ENCODE peak calls at places on chromosome 16, in four cellular contexts. M is occipital lobe, U is GM06990, F is anterior cingulate cortex. V is an unnamed sample.

GRCh38 chr16:79628501-79628975 is 28.0 kb upstream of the MAF start:
- DNase-seq in M (no peak), U (peak), F (no peak), V (peak)

GRCh38 chr16:3652373-3653037 is 2.0 kb upstream of the DNASE1 start:
- DNase-seq in M (no peak), U (no peak), F (no peak), V (no peak)

GRCh38 chr16:63289834-63290460 is 1253.7 kb upstream of the CDH8 start:
- DNase-seq in M (peak), U (no peak), F (peak), V (peak)

GRCh38 chr16:77975942-77976341 is 46.4 kb upstream of the CLEC3A start:
- DNase-seq in M (no peak), U (no peak), F (no peak), V (no peak)

GRCh38 chr16:89193021-89193575 is 7.2 kb downstream of the SLC22A31 start:
- DNase-seq in M (no peak), U (peak), F (no peak), V (peak)

GRCh38 chr16:1152123-1152638 is 725 bp upstream of the CACNA1H start:
- DNase-seq in M (no peak), U (peak), F (no peak), V (no peak)

GRCh38 chr16:9778879-9779278 is 403.3 kb downstream of the GRIN2A start:
- DNase-seq in M (no peak), U (no peak), F (no peak), V (no peak)

GRCh38 chr16:35198223-35199199 is 1739.1 kb downstream of the TP53TG3F start:
- DNase-seq in M (no peak), U (no peak), F (no peak), V (no peak)

GRCh38 chr16:15592324-15592723 is 50.6 kb downstream of the MARF1 start:
- DNase-seq in M (no peak), U (no peak), F (no peak), V (no peak)

GRCh38 chr16:74141015-74141414 is 155.6 kb upstream of the PSMD7 start:
- DNase-seq in M (no peak), U (no peak), F (no peak), V (no peak)

GRCh38 chr16:80047796-80048649 is 447.5 kb upstream of the MAF start:
- DNase-seq in M (no peak), U (no peak), F (no peak), V (no peak)

GRCh38 chr16:29894352-29894751 is 5.0 kb downstream of the SEZ6L2 start:
- DNase-seq in M (peak), U (no peak), F (no peak), V (no peak)

GRCh38 chr16:14564323-14564722 is 65.7 kb downstream of the PARN start:
- DNase-seq in M (no peak), U (no peak), F (no peak), V (no peak)

GRCh38 chr16:65672960-65673359 is 551.1 kb upstream of the CDH11 start:
- DNase-seq in M (no peak), U (no peak), F (no peak), V (peak)

GRCh38 chr16:75559002-75559401 is 3.0 kb upstream of the TMEM231 start:
- DNase-seq in M (no peak), U (no peak), F (no peak), V (no peak)

GRCh38 chr16:87860553-87861299 is 8.6 kb downstream of the SLC7A5 start:
- DNase-seq in M (no peak), U (peak), F (no peak), V (peak)

GRCh38 chr16:24775455-24775854 is 46.0 kb downstream of the TNRC6A start:
- DNase-seq in M (no peak), U (no peak), F (no peak), V (no peak)

GRCh38 chr16:86080131-86080875 is 181.3 kb downstream of the IRF8 start:
- DNase-seq in M (no peak), U (no peak), F (no peak), V (no peak)

GRCh38 chr16:68756250-68757051 is 19.4 kb downstream of the CDH1 start:
- DNase-seq in M (no peak), U (peak), F (no peak), V (no peak)

GRCh38 chr16:65731840-65732239 is 610.0 kb upstream of the CDH11 start:
- DNase-seq in M (no peak), U (no peak), F (no peak), V (peak)

GRCh38 chr16:49490321-49490705 is 116.7 kb downstream of the C16orf78 start:
- DNase-seq in M (no peak), U (no peak), F (no peak), V (no peak)

GRCh38 chr16:56355786-56356275 is 69.5 kb downstream of the AMFR start:
- DNase-seq in M (no peak), U (no peak), F (no peak), V (no peak)

GRCh38 chr16:47774661-47775060 is 313.5 kb downstream of the PHKB start:
- DNase-seq in M (no peak), U (no peak), F (no peak), V (peak)

GRCh38 chr16:5036228-5037156 is 2.8 kb upstream of the NAGPA start:
- DNase-seq in M (peak), U (no peak), F (peak), V (peak)

GRCh38 chr16:88584676-88585075 is 14.5 kb downstream of the ZC3H18 start:
- DNase-seq in M (no peak), U (no peak), F (no peak), V (no peak)

GRCh38 chr16:17469011-17469741 is 1.6 kb downstream of the XYLT1 start:
- DNase-seq in M (no peak), U (no peak), F (no peak), V (peak)

GRCh38 chr16:71536752-71537499 is 10.7 kb downstream of the CHST4 start:
- DNase-seq in M (no peak), U (no peak), F (no peak), V (no peak)

GRCh38 chr16:89304941-89305705 is 87.6 kb downstream of the ZNF778 start:
- DNase-seq in M (no peak), U (no peak), F (no peak), V (no peak)

GRCh38 chr16:84239910-84240309 is at the start of gene KCNG4:
- DNase-seq in M (no peak), U (no peak), F (no peak), V (no peak)

GRCh38 chr16:12079411-12079965 is 103.0 kb downstream of the SNX29 start:
- DNase-seq in M (no peak), U (no peak), F (no peak), V (no peak)

GRCh38 chr16:69150146-69150865 is 17.9 kb downstream of the UTP4 start:
- DNase-seq in M (peak), U (no peak), F (peak), V (peak)

GRCh38 chr16:1985466-1986150 is 1.6 kb downstream of the GFER start:
- DNase-seq in M (no peak), U (no peak), F (no peak), V (no peak)

V was measured in fibroblast of lung.